ENCODE peak calls at places on chromosomes 3 and 15, in five cellular contexts. M is T-helper 9 cell; F is 8988T; A is left ventricle myocardium inferior; T is stimulated activated CD4-positive, alpha-beta T cell treated with anti-CD3 and anti-CD28 coated beads, Interleukin-2, amount 100 ng/mL, for 24 hours. L is an unnamed sample.

GRCh38 chr15:79310612-79310984 is 314 bp upstream of the TMED3 start:
- DNase-seq in A (no peak), T (no peak), F (no peak), M (no peak), L (peak)

GRCh38 chr3:42055291-42055690 is 35.9 kb upstream of the TRAK1 start:
- DNase-seq in M (no peak), T (no peak), F (no peak), A (no peak), L (no peak)

GRCh38 chr3:189269356-189269755 is 97.6 kb downstream of the TPRG1 start:
- DNase-seq in A (no peak), F (no peak), M (no peak), T (no peak), L (no peak)

GRCh38 chr15:96331141-96331941 is 841 bp downstream of the NR2F2 start:
- DNase-seq in T (no peak), F (no peak), A (no peak), M (no peak), L (no peak)

GRCh38 chr3:121883507-121883906 is 10.7 kb upstream of the SLC15A2 start:
- DNase-seq in F (peak), T (no peak), M (no peak), A (no peak), L (peak)

GRCh38 chr3:172694526-172694925 is 16.3 kb downstream of the NCEH1 start:
- DNase-seq in M (no peak), T (no peak), F (no peak), A (no peak), L (no peak)

GRCh38 chr3:60337421-60337820 is 913.8 kb downstream of the FHIT start:
- DNase-seq in A (no peak), T (no peak), F (no peak), M (no peak), L (no peak)

GRCh38 chr3:27559835-27560234 is 75.7 kb upstream of the SLC4A7 start:
- DNase-seq in F (no peak), T (no peak), A (peak), M (no peak), L (no peak)

GRCh38 chr3:159196316-159196715 is 394.5 kb downstream of the MFSD1 start:
- DNase-seq in A (no peak), F (no peak), M (no peak), T (no peak), L (no peak)

GRCh38 chr3:113712129-113712528 is 15.7 kb upstream of the USF3 start:
- DNase-seq in A (no peak), T (no peak), F (no peak), M (no peak), L (no peak)

GRCh38 chr15:98616397-98616796 is 31.9 kb upstream of the IGF1R start:
- DNase-seq in F (no peak), T (no peak), M (no peak), A (no peak), L (no peak)

L was measured in A549.